ENCODE peak calls at places on chromosomes 6 and 20, in eight cellular contexts. P, A, Y, D, T, C, F and M are unnamed samples.

GRCh38 chr20:62938105-62938888 is at the start of gene GID8:
- DNase-seq in P (peak; percentile 68), A (peak; percentile 33), Y (no peak), D (peak; percentile 64), T (no peak), C (no peak), F (no peak), M (peak; percentile 53)

GRCh38 chr6:139961190-139961589 is 586.7 kb upstream of the CITED2 start:
- DNase-seq in P (no peak), A (no peak), Y (no peak), D (no peak), T (no peak), C (no peak), F (no peak), M (no peak)

GRCh38 chr6:152167639-152168603 is 360.4 kb downstream of the ESR1 start:
- DNase-seq in P (no peak), A (no peak), Y (no peak), D (no peak), T (no peak), C (no peak), F (no peak), M (no peak)

GRCh38 chr6:13038315-13039261 is 289.7 kb downstream of the TBC1D7 start:
- DNase-seq in P (peak; percentile 25), A (no peak), Y (no peak), D (no peak), T (no peak), C (no peak), F (no peak), M (no peak)

GRCh38 chr20:61812121-61812520 is 253.6 kb downstream of the TAF4 start:
- DNase-seq in P (no peak), A (no peak), Y (no peak), D (no peak), T (no peak), C (no peak), F (no peak), M (no peak)

GRCh38 chr20:1322511-1323245 is 6.3 kb downstream of the SDCBP2 start:
- DNase-seq in P (peak; percentile 80), A (peak; percentile 99), Y (peak; percentile 56), D (peak; percentile 20), T (no peak), C (no peak), F (no peak), M (no peak)

GRCh38 chr6:161792887-161793286 is 519.0 kb upstream of the AGPAT4 start:
- DNase-seq in P (no peak), A (no peak), Y (no peak), D (no peak), T (no peak), C (no peak), F (no peak), M (no peak)

GRCh38 chr6:148502083-148502772 is 159.6 kb downstream of the SASH1 start:
- DNase-seq in P (no peak), A (peak; percentile 28), Y (peak; percentile 43), D (no peak), T (no peak), C (no peak), F (no peak), M (no peak)

GRCh38 chr6:12296255-12296573 is 6.1 kb downstream of the EDN1 start:
- DNase-seq in P (no peak), A (peak; percentile 83), Y (no peak), D (peak; percentile 69), T (no peak), C (no peak), F (no peak), M (no peak)

GRCh38 chr6:93424303-93425064 is 5.1 kb upstream of the EPHA7 start:
- DNase-seq in P (no peak), A (no peak), Y (no peak), D (no peak), T (no peak), C (no peak), F (no peak), M (peak; percentile 7)

GRCh38 chr6:166588691-166589333 is 2.3 kb upstream of the RAMACL start:
- DNase-seq in P (no peak), A (peak; percentile 76), Y (no peak), D (peak; percentile 25), T (no peak), C (no peak), F (no peak), M (no peak)

GRCh38 chr6:45643136-45643535 is 265.4 kb upstream of the SUPT3H start:
- DNase-seq in P (no peak), A (no peak), Y (no peak), D (no peak), T (no peak), C (no peak), F (no peak), M (no peak)

GRCh38 chr20:53826597-53827291 is 233.1 kb upstream of the ZNF217 start:
- DNase-seq in P (peak; percentile 26), A (peak; percentile 18), Y (no peak), D (no peak), T (no peak), C (no peak), F (no peak), M (no peak)

GRCh38 chr6:84825461-84825860 is 61.1 kb upstream of the TBX18 start:
- DNase-seq in P (no peak), A (no peak), Y (no peak), D (no peak), T (no peak), C (no peak), F (no peak), M (no peak)

GRCh38 chr6:44831002-44831610 is 443.6 kb downstream of the CDC5L start:
- DNase-seq in P (peak; percentile 25), A (no peak), Y (no peak), D (no peak), T (no peak), C (no peak), F (no peak), M (no peak)

GRCh38 chr6:81169166-81169565 is 583.3 kb downstream of the TENT5A start:
- DNase-seq in P (no peak), A (no peak), Y (no peak), D (no peak), T (no peak), C (no peak), F (no peak), M (no peak)

GRCh38 chr6:12137480-12137879 is 125.4 kb downstream of the HIVEP1 start:
- DNase-seq in P (peak; percentile 87), A (peak; percentile 85), Y (peak; percentile 26), D (peak; percentile 23), T (no peak), C (no peak), F (no peak), M (no peak)

GRCh38 chr6:149014631-149015171 is 267.9 kb downstream of the UST start:
- DNase-seq in P (no peak), A (peak; percentile 74), Y (no peak), D (no peak), T (no peak), C (no peak), F (no peak), M (no peak)

GRCh38 chr6:67877288-67877687 is 757.8 kb upstream of the ADGRB3 start:
- DNase-seq in P (no peak), A (no peak), Y (no peak), D (no peak), T (no peak), C (no peak), F (no peak), M (no peak)

GRCh38 chr6:31332637-31333602 is 24.1 kb downstream of the HLA-B start:
- DNase-seq in P (no peak), A (no peak), Y (no peak), D (no peak), T (no peak), C (no peak), F (peak; percentile 43), M (no peak)
- H3K9me3 ChIP-seq in P (no peaks in the 10 kb centered on the region), A (peaks cover 11% of the 10 kb centered on the region), Y (peaks cover 10% of the 10 kb centered on the region), D (peaks cover 23% of the 10 kb centered on the region), T (peaks cover 15% of the 10 kb centered on the region), C (peaks cover 30% of the 10 kb centered on the region), F (peaks cover 11% of the 10 kb centered on the region), M (no peaks in the 10 kb centered on the region)

GRCh38 chr20:59405226-59405815 is 104.9 kb downstream of the EDN3 start:
- DNase-seq in P (no peak), A (no peak), Y (no peak), D (no peak), T (no peak), C (no peak), F (no peak), M (no peak)

GRCh38 chr20:59403962-59404314 is 103.5 kb downstream of the EDN3 start:
- DNase-seq in P (no peak), A (no peak), Y (no peak), D (no peak), T (no peak), C (no peak), F (no peak), M (no peak)

GRCh38 chr20:59404749-59405148 is 104.3 kb downstream of the EDN3 start:
- DNase-seq in P (no peak), A (no peak), Y (no peak), D (no peak), T (no peak), C (no peak), F (no peak), M (no peak)

GRCh38 chr20:59402697-59403096 is 102.3 kb downstream of the EDN3 start:
- DNase-seq in P (no peak), A (no peak), Y (no peak), D (no peak), T (no peak), C (no peak), F (no peak), M (no peak)

GRCh38 chr20:59403261-59403961 is 103.0 kb downstream of the EDN3 start:
- DNase-seq in P (peak; percentile 51), A (no peak), Y (peak; percentile 39), D (peak; percentile 62), T (no peak), C (peak; percentile 53), F (peak; percentile 38), M (peak; percentile 73)
- H3K4me3 ChIP-seq in P (no peak overlapping the region), A (no peak overlapping the region), Y (no peak overlapping the region), D (peak overlapping the region; percentile 23), T (peak overlapping the region; percentile 2), C (no peak overlapping the region), F (peak overlapping the region; percentile 56), M (peak overlapping the region; percentile 36)

DNA sequence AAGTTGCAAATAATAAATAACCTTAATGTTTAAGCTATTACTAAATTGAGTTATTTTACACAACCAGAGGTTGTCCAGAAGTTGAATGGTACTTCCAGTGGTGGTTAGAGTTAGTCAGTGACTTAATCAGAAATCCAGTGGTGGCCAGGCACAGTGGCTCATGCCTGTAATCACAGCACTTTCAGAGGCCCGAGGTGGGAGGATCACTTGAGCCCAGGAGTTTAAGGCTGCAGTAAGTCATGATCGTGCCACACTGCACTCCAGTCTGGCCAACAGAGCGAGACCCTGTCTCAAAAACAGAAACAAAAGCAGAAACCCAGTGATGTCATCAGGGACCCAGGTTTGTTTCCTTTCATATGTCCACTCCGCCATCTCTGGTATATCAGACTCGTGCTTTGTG is 35.0 kb downstream of the TSPYL4 start:
- DNase-seq in P (no peak), A (no peak), Y (no peak), D (no peak), T (no peak), C (no peak), F (no peak), M (no peak)
- H3K4me1 ChIP-seq in P (peaks cover 6% of the 10 kb centered on the region), A (peaks cover 6% of the 10 kb centered on the region), Y (no peaks in the 10 kb centered on the region), D (no peaks in the 10 kb centered on the region), T (no peaks in the 10 kb centered on the region), C (no peaks in the 10 kb centered on the region), F (no peaks in the 10 kb centered on the region), M (peaks cover 4% of the 10 kb centered on the region)

DNA sequence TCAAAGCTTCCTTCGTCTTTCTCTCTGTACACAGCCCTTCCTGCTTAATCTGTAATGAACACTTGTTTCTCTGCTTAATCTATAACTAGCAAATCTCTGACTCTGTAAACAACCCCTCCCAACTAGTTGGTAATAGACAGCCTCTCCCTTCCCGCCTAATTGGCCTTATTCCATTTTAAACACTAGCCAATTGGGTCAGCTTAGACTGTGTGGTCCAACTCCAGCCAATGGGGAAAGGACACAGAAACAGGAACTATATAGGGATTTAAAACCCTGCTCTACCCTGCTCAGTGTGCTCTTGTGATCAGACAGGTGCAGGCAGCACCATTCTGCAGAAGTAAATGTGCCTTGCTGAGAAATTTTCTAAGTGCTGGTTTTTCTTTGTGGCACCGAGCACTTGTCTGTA is 18.5 kb downstream of the CHD6 start:
- DNase-seq in P (no peak), A (no peak), Y (no peak), D (no peak), T (no peak), C (no peak), F (no peak), M (no peak)
- H3K9me3 ChIP-seq in P (no peaks in the 10 kb centered on the region), A (peaks cover 35% of the 10 kb centered on the region), Y (peaks cover 8% of the 10 kb centered on the region), D (peaks cover 31% of the 10 kb centered on the region), T (peaks cover 34% of the 10 kb centered on the region), C (peaks cover 73% of the 10 kb centered on the region), F (peaks cover 45% of the 10 kb centered on the region), M (peaks cover 6% of the 10 kb centered on the region)